ENCODE peak calls at places on chromosome 22, in nine cellular contexts. R, Z, S, G, K, P, O, X and I are unnamed samples.

GRCh38 chr22:35230839-35231584 is 26.3 kb upstream of the HMGXB4 start:
- DNase-seq in R (peak), Z (no peak), S (no peak), G (no peak), K (no peak), P (no peak), O (peak), X (no peak), I (no peak)

GRCh38 chr22:45575607-45576272 is 73.1 kb downstream of the FBLN1 start:
- DNase-seq in R (no peak), Z (no peak), S (no peak), G (no peak), K (no peak), P (no peak), O (no peak), X (no peak), I (no peak)

GRCh38 chr22:49925525-49926128 is 7.2 kb downstream of the CRELD2 start:
- DNase-seq in R (peak), Z (no peak), S (no peak), G (peak), K (no peak), P (no peak), O (no peak), X (no peak), I (no peak)

GRCh38 chr22:43179911-43180195 is 7.1 kb downstream of the TTLL12 start:
- DNase-seq in R (no peak), Z (no peak), S (no peak), G (no peak), K (no peak), P (no peak), O (no peak), X (no peak), I (no peak)

GRCh38 chr22:44914026-44914721 is 95.6 kb downstream of the PHF21B start:
- DNase-seq in R (no peak), Z (no peak), S (no peak), G (no peak), K (peak), P (no peak), O (no peak), X (no peak), I (no peak)

GRCh38 chr22:39264344-39265116 is 19.7 kb upstream of the PDGFB start:
- DNase-seq in R (no peak), Z (no peak), S (no peak), G (no peak), K (no peak), P (no peak), O (no peak), X (no peak), I (no peak)

GRCh38 chr22:44672632-44673031 is 29.4 kb upstream of the PRR5 start:
- DNase-seq in R (no peak), Z (no peak), S (no peak), G (no peak), K (no peak), P (no peak), O (no peak), X (no peak), I (no peak)

GRCh38 chr22:22141771-22142591 is 102.6 kb upstream of the VPREB1 start:
- DNase-seq in R (no peak), Z (no peak), S (no peak), G (no peak), K (no peak), P (no peak), O (no peak), X (no peak), I (no peak)

GRCh38 chr22:20136603-20136873 is 4.9 kb downstream of the ZDHHC8 start:
- DNase-seq in R (no peak), Z (no peak), S (no peak), G (no peak), K (no peak), P (no peak), O (no peak), X (no peak), I (no peak)

GRCh38 chr22:49373801-49374226 is 453.9 kb downstream of the BRD1 start:
- DNase-seq in R (no peak), Z (no peak), S (no peak), G (no peak), K (peak), P (no peak), O (no peak), X (no peak), I (no peak)

GRCh38 chr22:26656896-26657851 is at the start of gene MIAT:
- DNase-seq in R (peak), Z (no peak), S (no peak), G (peak), K (no peak), P (no peak), O (no peak), X (peak), I (peak)

GRCh38 chr22:19878461-19879247 is 24.0 kb upstream of the GNB1L start:
- DNase-seq in R (no peak), Z (no peak), S (peak), G (no peak), K (peak), P (peak), O (no peak), X (no peak), I (no peak)

GRCh38 chr22:39414886-39415285 is 15.3 kb downstream of the TAB1 start:
- DNase-seq in R (no peak), Z (no peak), S (no peak), G (no peak), K (no peak), P (no peak), O (no peak), X (no peak), I (no peak)

GRCh38 chr22:38215156-38216038 is 13.6 kb downstream of the MAFF start:
- DNase-seq in R (no peak), Z (no peak), S (no peak), G (no peak), K (no peak), P (no peak), O (no peak), X (no peak), I (no peak)

GRCh38 chr22:30824096-30824495 is 129.4 kb downstream of the OSBP2 start:
- DNase-seq in R (no peak), Z (no peak), S (no peak), G (no peak), K (no peak), P (no peak), O (no peak), X (no peak), I (no peak)

GRCh38 chr22:42800731-42801536 is 56.1 kb downstream of the ARFGAP3 start:
- DNase-seq in R (no peak), Z (no peak), S (no peak), G (no peak), K (peak), P (no peak), O (no peak), X (no peak), I (no peak)

GRCh38 chr22:24380220-24381218 is 46.9 kb upstream of the ADORA2A start:
- DNase-seq in R (no peak), Z (no peak), S (no peak), G (no peak), K (no peak), P (no peak), O (no peak), X (no peak), I (no peak)

GRCh38 chr22:23305922-23306374 is 125.6 kb downstream of the BCR start:
- DNase-seq in R (no peak), Z (peak), S (no peak), G (no peak), K (peak), P (peak), O (no peak), X (no peak), I (no peak)

GRCh38 chr22:37994049-37994448 is 9.7 kb upstream of the SOX10 start:
- DNase-seq in R (no peak), Z (no peak), S (no peak), G (no peak), K (no peak), P (no peak), O (no peak), X (no peak), I (no peak)

GRCh38 chr22:19179472-19180048 is 1.0 kb upstream of the SLC25A1 start:
- DNase-seq in R (peak), Z (peak), S (peak), G (no peak), K (peak), P (peak), O (peak), X (peak), I (peak)